ENCODE peak calls at places on chromosomes 5 and 9, in six cellular contexts. One of them, this sample, is unnamed.
A peak's percentile ranks its signal among the peaks of the same experiment; 100 is the strongest.

GRCh38 chr9:123725389-123725788 is 204.5 kb downstream of the DENND1A start:
- DNase-seq in A549: no peak
- DNase-seq in MM.1S: no peak
- DNase-seq in keratinocyte: no peak
- DNase-seq in HCT116: no peak
- DNase-seq in DND-41: no peak
- DNase-seq in this sample: no peak

GRCh38 chr5:141349917-141350619 is at the start of gene PCDHGB1:
- DNase-seq in A549: peak; percentile 87
- DNase-seq in MM.1S: peak; percentile 75
- DNase-seq in keratinocyte: no peak
- DNase-seq in HCT116: no peak
- DNase-seq in DND-41: no peak
- DNase-seq in this sample: no peak

GRCh38 chr5:56161446-56161838 is 71.7 kb downstream of the ANKRD55 start:
- DNase-seq in A549: no peak
- DNase-seq in MM.1S: no peak
- DNase-seq in keratinocyte: no peak
- DNase-seq in HCT116: no peak
- DNase-seq in DND-41: no peak
- DNase-seq in this sample: no peak

GRCh38 chr5:67094476-67095300 is 101.9 kb downstream of the CD180 start:
- DNase-seq in A549: no peak
- DNase-seq in MM.1S: no peak
- DNase-seq in keratinocyte: no peak
- DNase-seq in HCT116: no peak
- DNase-seq in DND-41: no peak
- DNase-seq in this sample: peak; percentile 23

GRCh38 chr5:169873642-169874041 is 106.7 kb downstream of the INSYN2B start:
- DNase-seq in A549: no peak
- DNase-seq in MM.1S: no peak
- DNase-seq in keratinocyte: no peak
- DNase-seq in HCT116: no peak
- DNase-seq in DND-41: no peak
- DNase-seq in this sample: peak; percentile 55

GRCh38 chr5:73822989-73823339 is 197.0 kb downstream of the ARHGEF28 start:
- DNase-seq in A549: peak; percentile 25
- DNase-seq in MM.1S: no peak
- DNase-seq in keratinocyte: no peak
- DNase-seq in HCT116: no peak
- DNase-seq in DND-41: no peak
- DNase-seq in this sample: no peak

GRCh38 chr5:146825033-146825432 is 53.5 kb downstream of the PPP2R2B start:
- DNase-seq in A549: peak; percentile 10
- DNase-seq in MM.1S: peak; percentile 42
- DNase-seq in keratinocyte: no peak
- DNase-seq in HCT116: no peak
- DNase-seq in DND-41: peak; percentile 46
- DNase-seq in this sample: no peak

GRCh38 chr9:34891386-34891785 is 66.7 kb upstream of the PHF24 start:
- DNase-seq in A549: no peak
- DNase-seq in MM.1S: no peak
- DNase-seq in keratinocyte: no peak
- DNase-seq in HCT116: no peak
- DNase-seq in DND-41: no peak
- DNase-seq in this sample: no peak

GRCh38 chr9:88659126-88659525 is 124.1 kb downstream of the NXNL2 start:
- DNase-seq in A549: no peak
- DNase-seq in MM.1S: no peak
- DNase-seq in keratinocyte: peak; percentile 40
- DNase-seq in HCT116: no peak
- DNase-seq in DND-41: no peak
- DNase-seq in this sample: no peak

GRCh38 chr9:136763649-136764035 is 676 bp downstream of the LCN15 start:
- DNase-seq in A549: no peak
- DNase-seq in MM.1S: no peak
- DNase-seq in keratinocyte: no peak
- DNase-seq in HCT116: no peak
- DNase-seq in DND-41: no peak
- DNase-seq in this sample: no peak

GRCh38 chr9:17775646-17776045 is 196.8 kb downstream of the SH3GL2 start:
- DNase-seq in A549: no peak
- DNase-seq in MM.1S: no peak
- DNase-seq in keratinocyte: no peak
- DNase-seq in HCT116: no peak
- DNase-seq in DND-41: no peak
- DNase-seq in this sample: no peak

GRCh38 chr5:133373121-133373870 is 239.0 kb downstream of the FSTL4 start:
- DNase-seq in A549: peak; percentile 10
- DNase-seq in MM.1S: no peak
- DNase-seq in keratinocyte: peak; percentile 52
- DNase-seq in HCT116: no peak
- DNase-seq in DND-41: no peak
- DNase-seq in this sample: no peak

GRCh38 chr5:56669534-56670483 is 145.5 kb upstream of the MAP3K1 start:
- DNase-seq in A549: no peak
- DNase-seq in MM.1S: peak; percentile 98
- DNase-seq in keratinocyte: no peak
- DNase-seq in HCT116: no peak
- DNase-seq in DND-41: no peak
- DNase-seq in this sample: no peak

GRCh38 chr5:109407913-109408312 is 1.9 kb downstream of the PJA2 start:
- DNase-seq in A549: no peak
- DNase-seq in MM.1S: no peak
- DNase-seq in keratinocyte: no peak
- DNase-seq in HCT116: no peak
- DNase-seq in DND-41: no peak
- DNase-seq in this sample: no peak

GRCh38 chr5:171521219-171521633 is 101.8 kb downstream of the FGF18 start:
- DNase-seq in A549: peak; percentile 71
- DNase-seq in MM.1S: no peak
- DNase-seq in keratinocyte: peak; percentile 67
- DNase-seq in HCT116: peak; percentile 28
- DNase-seq in DND-41: no peak
- DNase-seq in this sample: peak; percentile 77

GRCh38 chr5:63262191-63262981 is 683.8 kb downstream of the LRRC70 start:
- DNase-seq in A549: peak; percentile 11
- DNase-seq in MM.1S: no peak
- DNase-seq in keratinocyte: no peak
- DNase-seq in HCT116: no peak
- DNase-seq in DND-41: no peak
- DNase-seq in this sample: no peak

GRCh38 chr5:24538345-24538744 is 106.4 kb downstream of the CDH10 start:
- DNase-seq in A549: no peak
- DNase-seq in MM.1S: no peak
- DNase-seq in keratinocyte: no peak
- DNase-seq in HCT116: no peak
- DNase-seq in DND-41: no peak
- DNase-seq in this sample: no peak

GRCh38 chr5:112957970-112958773 is 18.4 kb upstream of the DCP2 start:
- DNase-seq in A549: peak; percentile 88
- DNase-seq in MM.1S: no peak
- DNase-seq in keratinocyte: no peak
- DNase-seq in HCT116: peak; percentile 51
- DNase-seq in DND-41: peak; percentile 41
- DNase-seq in this sample: peak; percentile 63

GRCh38 chr5:25414746-25415145 is 770.0 kb upstream of the CDH10 start:
- DNase-seq in A549: no peak
- DNase-seq in MM.1S: no peak
- DNase-seq in keratinocyte: no peak
- DNase-seq in HCT116: no peak
- DNase-seq in DND-41: no peak
- DNase-seq in this sample: no peak

GRCh38 chr5:54905942-54906537 is 79.4 kb downstream of the ESM1 start:
- DNase-seq in A549: peak; percentile 56
- DNase-seq in MM.1S: peak; percentile 71
- DNase-seq in keratinocyte: no peak
- DNase-seq in HCT116: peak; percentile 44
- DNase-seq in DND-41: peak; percentile 62
- DNase-seq in this sample: peak; percentile 34

GRCh38 chr9:125630436-125630835 is 76.6 kb downstream of the MAPKAP1 start:
- DNase-seq in A549: no peak
- DNase-seq in MM.1S: no peak
- DNase-seq in keratinocyte: peak; percentile 33
- DNase-seq in HCT116: no peak
- DNase-seq in DND-41: no peak
- DNase-seq in this sample: no peak

GRCh38 chr9:76415731-76416130 is 21.5 kb upstream of the RFK start:
- DNase-seq in A549: no peak
- DNase-seq in MM.1S: no peak
- DNase-seq in keratinocyte: no peak
- DNase-seq in HCT116: no peak
- DNase-seq in DND-41: no peak
- DNase-seq in this sample: no peak

GRCh38 chr9:103617046-103617445 is 477.1 kb upstream of the SMC2 start:
- DNase-seq in A549: no peak
- DNase-seq in MM.1S: no peak
- DNase-seq in keratinocyte: no peak
- DNase-seq in HCT116: no peak
- DNase-seq in DND-41: no peak
- DNase-seq in this sample: no peak

GRCh38 chr5:89735108-89735507 is 674.4 kb downstream of the CETN3 start:
- DNase-seq in A549: no peak
- DNase-seq in MM.1S: no peak
- DNase-seq in keratinocyte: no peak
- DNase-seq in HCT116: no peak
- DNase-seq in DND-41: no peak
- DNase-seq in this sample: no peak

GRCh38 chr9:114504341-114505186 is 709 bp downstream of the WHRN start:
- DNase-seq in A549: peak; percentile 60
- DNase-seq in MM.1S: peak; percentile 59
- DNase-seq in keratinocyte: no peak
- DNase-seq in HCT116: peak; percentile 18
- DNase-seq in DND-41: no peak
- DNase-seq in this sample: peak; percentile 52

GRCh38 chr9:123382659-123383511 is 26.9 kb downstream of the CRB2 start:
- DNase-seq in A549: no peak
- DNase-seq in MM.1S: no peak
- DNase-seq in keratinocyte: no peak
- DNase-seq in HCT116: no peak
- DNase-seq in DND-41: no peak
- DNase-seq in this sample: no peak

DNA sequence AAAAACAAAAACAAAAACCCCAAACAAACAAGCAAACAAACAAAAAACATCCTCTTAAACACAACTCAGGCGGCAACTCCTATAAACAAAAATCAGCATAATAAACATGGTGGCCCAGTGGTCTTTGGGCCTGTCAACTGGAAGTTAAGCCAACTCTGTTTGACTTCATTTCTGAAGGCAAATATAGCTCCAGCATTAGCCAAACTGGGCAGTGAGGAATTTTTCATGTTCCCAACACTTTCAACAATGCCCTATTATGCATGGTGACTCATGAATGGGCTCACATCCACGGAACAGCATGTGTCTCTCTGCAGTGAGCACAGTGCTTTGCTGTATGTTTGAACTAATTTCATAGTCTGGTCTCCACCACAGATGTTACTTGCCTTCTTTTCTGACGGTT is 143.9 kb upstream of the STC2 start:
- DNase-seq in A549: peak; percentile 73
- DNase-seq in MM.1S: no peak
- DNase-seq in keratinocyte: peak; percentile 45
- DNase-seq in HCT116: peak; percentile 76
- DNase-seq in DND-41: no peak
- DNase-seq in this sample: peak; percentile 51
- H3K27ac ChIP-seq in A549: peak overlapping the region; percentile 82
- H3K27ac ChIP-seq in MM.1S: no peak overlapping the region
- H3K27ac ChIP-seq in keratinocyte: peak overlapping the region; percentile 22
- H3K27ac ChIP-seq in HCT116: peak overlapping the region; percentile 46
- H3K27ac ChIP-seq in DND-41: no peak overlapping the region
- H3K27ac ChIP-seq in this sample: no peak overlapping the region

GRCh38 chr9:121184463-121184862 is 17.2 kb downstream of the RAB14 start:
- DNase-seq in A549: no peak
- DNase-seq in MM.1S: no peak
- DNase-seq in keratinocyte: no peak
- DNase-seq in HCT116: no peak
- DNase-seq in DND-41: no peak
- DNase-seq in this sample: no peak

GRCh38 chr9:121183666-121184423 is 17.8 kb downstream of the RAB14 start:
- DNase-seq in A549: no peak
- DNase-seq in MM.1S: no peak
- DNase-seq in keratinocyte: no peak
- DNase-seq in HCT116: no peak
- DNase-seq in DND-41: no peak
- DNase-seq in this sample: no peak

GRCh38 chr9:121185178-121185745 is 16.4 kb downstream of the RAB14 start:
- DNase-seq in A549: no peak
- DNase-seq in MM.1S: no peak
- DNase-seq in keratinocyte: no peak
- DNase-seq in HCT116: no peak
- DNase-seq in DND-41: no peak
- DNase-seq in this sample: no peak

GRCh38 chr9:121182437-121182836 is 19.2 kb downstream of the RAB14 start:
- DNase-seq in A549: no peak
- DNase-seq in MM.1S: no peak
- DNase-seq in keratinocyte: no peak
- DNase-seq in HCT116: no peak
- DNase-seq in DND-41: no peak
- DNase-seq in this sample: no peak

GRCh38 chr9:121182976-121183375 is 18.7 kb downstream of the RAB14 start:
- DNase-seq in A549: no peak
- DNase-seq in MM.1S: no peak
- DNase-seq in keratinocyte: no peak
- DNase-seq in HCT116: no peak
- DNase-seq in DND-41: no peak
- DNase-seq in this sample: no peak
- H3K4me1 ChIP-seq in A549: peaks cover 58% of the 10 kb centered on the region
- H3K4me1 ChIP-seq in MM.1S: no peaks in the 10 kb centered on the region
- H3K4me1 ChIP-seq in keratinocyte: peaks cover 3% of the 10 kb centered on the region
- H3K4me1 ChIP-seq in HCT116: no peaks in the 10 kb centered on the region
- H3K4me1 ChIP-seq in DND-41: no peaks in the 10 kb centered on the region
- H3K4me1 ChIP-seq in this sample: no peaks in the 10 kb centered on the region

GRCh38 chr5:159286420-159287035 is 23.4 kb downstream of the UBLCP1 start:
- DNase-seq in A549: peak; percentile 35
- DNase-seq in MM.1S: peak; percentile 51
- DNase-seq in keratinocyte: no peak
- DNase-seq in HCT116: no peak
- DNase-seq in DND-41: no peak
- DNase-seq in this sample: no peak
- TF ChIP-seq CTCF in A549: peak; percentile 61
- TF ChIP-seq CTCF in MM.1S: peak; percentile 54
- TF ChIP-seq CTCF in keratinocyte: no peak
- TF ChIP-seq CTCF in HCT116: peak; percentile 35
- TF ChIP-seq CTCF in DND-41: peak; percentile 52
- TF ChIP-seq CTCF in this sample: peak; percentile 23

GRCh38 chr9:113380869-113381378 is 4.1 kb upstream of the HDHD3 start:
- DNase-seq in A549: no peak
- DNase-seq in MM.1S: peak; percentile 51
- DNase-seq in keratinocyte: no peak
- DNase-seq in HCT116: no peak
- DNase-seq in DND-41: no peak
- DNase-seq in this sample: no peak
- H3K27ac ChIP-seq in A549: no peak overlapping the region
- H3K27ac ChIP-seq in MM.1S: peak overlapping the region; percentile 12
- H3K27ac ChIP-seq in keratinocyte: no peak overlapping the region
- H3K27ac ChIP-seq in HCT116: no peak overlapping the region
- H3K27ac ChIP-seq in DND-41: no peak overlapping the region
- H3K27ac ChIP-seq in this sample: no peak overlapping the region

This sample was measured in uterus.